ENCODE peak calls at places on chromosomes 6 and 20, in nine cellular contexts. T is Peyer's patch; G is HepG2; I is CD8-positive, alpha-beta memory T cell; J is naive thymus-derived CD4-positive, alpha-beta T cell; W is aorta; O is SJSA1; D is MM.1S; X is body of pancreas. H is an unnamed sample. For H3K27me3, the result is how much of the 10 kb centered on the place peaks cover.

GRCh38 chr6:113600556-113601339 is 256.4 kb upstream of the MARCKS start:
- DNase-seq in O (no peak), J (no peak), D (no peak), I (no peak), T (no peak), W (no peak), X (no peak), G (no peak), H (no peak)

GRCh38 chr6:52371656-52372151 is 9.8 kb downstream of the PAQR8 start:
- DNase-seq in T (no peak), I (no peak), D (no peak), O (no peak), X (no peak), G (peak), W (no peak), J (no peak), H (no peak)

GRCh38 chr6:72857791-72858190 is 235.9 kb downstream of the KCNQ5 start:
- DNase-seq in T (no peak), X (no peak), W (no peak), J (no peak), O (no peak), I (no peak), D (no peak), G (no peak), H (no peak)

GRCh38 chr20:59305898-59306640 is 5.7 kb downstream of the EDN3 start:
- DNase-seq in G (no peak), X (no peak), T (peak), I (no peak), D (no peak), W (no peak), O (no peak), J (no peak), H (no peak)

GRCh38 chr20:576156-576555 is 32.6 kb upstream of the CSNK2A1 start:
- DNase-seq in T (no peak), O (no peak), W (no peak), G (no peak), D (no peak), X (no peak), I (no peak), J (no peak), H (no peak)

GRCh38 chr20:49821381-49821780 is 8.8 kb downstream of the SLC9A8 start:
- DNase-seq in D (no peak), O (no peak), T (no peak), G (no peak), J (no peak), I (no peak), W (no peak), X (no peak), H (no peak)

GRCh38 chr6:109241199-109241598 is 141.1 kb downstream of the CD164 start:
- DNase-seq in G (no peak), X (no peak), W (no peak), I (no peak), D (no peak), J (no peak), T (no peak), O (no peak), H (no peak)

GRCh38 chr20:50271674-50272412 is 81.2 kb downstream of the CEBPB start:
- DNase-seq in X (no peak), G (no peak), I (no peak), O (no peak), D (no peak), T (no peak), W (no peak), J (no peak), H (no peak)

GRCh38 chr20:7090753-7091310 is 323.3 kb downstream of the BMP2 start:
- DNase-seq in W (no peak), G (no peak), O (no peak), I (no peak), D (no peak), X (no peak), T (no peak), J (no peak), H (no peak)

GRCh38 chr6:148358196-148358785 is 15.7 kb downstream of the SASH1 start:
- DNase-seq in I (no peak), T (no peak), O (no peak), X (peak), W (no peak), D (no peak), G (no peak), J (no peak), H (no peak)

GRCh38 chr6:109458774-109459531 is 3.4 kb upstream of the MICAL1 start:
- DNase-seq in G (no peak), J (peak), X (no peak), W (no peak), D (peak), I (peak), T (no peak), O (no peak), H (peak)

GRCh38 chr6:110560239-110561015 is 84.0 kb upstream of the SLC22A16 start:
- DNase-seq in W (no peak), D (peak), T (no peak), I (no peak), J (peak), G (no peak), X (no peak), O (no peak), H (no peak)

GRCh38 chr6:158051968-158052367 is 70.3 kb downstream of the SYNJ2 start:
- DNase-seq in O (no peak), I (no peak), J (no peak), T (no peak), G (no peak), D (no peak), W (no peak), X (no peak), H (no peak)

GRCh38 chr6:71299541-71300470 is 11.2 kb downstream of the OGFRL1 start:
- DNase-seq in G (no peak), T (no peak), D (no peak), I (no peak), O (no peak), W (no peak), J (no peak), X (no peak), H (no peak)

GRCh38 chr20:5674176-5674660 is 76.0 kb upstream of the SHLD1 start:
- DNase-seq in X (no peak), D (peak), T (no peak), O (no peak), J (no peak), I (no peak), G (peak), W (no peak), H (no peak)

GRCh38 chr6:88161921-88162320 is 4.2 kb downstream of the CNR1 start:
- DNase-seq in X (no peak), I (no peak), O (no peak), J (no peak), W (no peak), G (no peak), T (no peak), D (no peak), H (no peak)

GRCh38 chr6:110226261-110226660 is 46.0 kb downstream of the CDC40 start:
- DNase-seq in J (no peak), O (no peak), T (no peak), X (no peak), W (no peak), D (no peak), G (no peak), I (no peak), H (no peak)

GRCh38 chr6:53673138-53673801 is 7.7 kb upstream of the KLHL31 start:
- DNase-seq in I (no peak), W (no peak), G (peak), J (no peak), X (peak), T (no peak), O (peak), D (no peak), H (no peak)

GRCh38 chr6:72078096-72078495 is 191.7 kb downstream of the RIMS1 start:
- DNase-seq in D (no peak), J (no peak), O (no peak), T (no peak), W (no peak), G (no peak), I (no peak), X (no peak), H (no peak)

GRCh38 chr20:64041781-64042771 is 6.1 kb downstream of the C20orf204 start:
- DNase-seq in T (no peak), I (no peak), X (no peak), O (no peak), W (no peak), J (no peak), G (no peak), D (no peak), H (no peak)
- H3K27me3 ChIP-seq in T (under half), I (under half), X (under half), O (under half), W (under half), J (under half), G (under half), D (half or more), H (under half)

DNA sequence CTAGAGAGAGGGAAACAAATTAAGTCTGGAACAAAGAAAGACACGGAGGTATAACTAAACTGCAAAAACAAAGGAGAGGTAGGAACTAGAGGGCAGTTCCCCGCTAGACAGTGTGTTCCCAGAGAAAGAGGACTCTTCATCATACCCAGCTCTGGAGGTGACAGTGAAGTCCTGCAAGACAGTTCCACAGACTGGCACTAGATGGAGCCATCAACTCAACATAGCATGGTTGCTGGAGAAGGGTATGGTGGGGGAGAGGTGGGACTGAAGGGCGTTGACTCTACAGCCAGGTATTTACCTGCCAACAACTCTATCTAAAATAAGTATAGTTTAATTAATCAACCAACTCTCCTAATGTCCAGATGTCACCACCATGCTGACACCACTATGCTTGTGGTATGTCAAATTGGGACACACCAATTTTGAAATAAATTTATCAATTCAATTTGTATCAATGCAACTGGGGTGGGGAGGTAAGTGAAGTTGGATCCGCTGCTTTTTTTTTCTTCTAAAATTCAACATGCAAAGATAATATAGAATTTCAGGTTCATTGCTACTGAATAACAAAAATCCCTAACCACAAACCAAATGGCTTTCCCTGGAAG is 9.7 kb downstream of the BACH2 start:
- DNase-seq in G (peak), W (no peak), T (no peak), X (no peak), I (peak), D (peak), O (no peak), J (peak), H (no peak)
- H3K4me3 ChIP-seq in G (no peak), W (no peak), T (no peak), X (no peak), I (peak), D (peak), O (no peak), J (peak), H (no peak)

DNA sequence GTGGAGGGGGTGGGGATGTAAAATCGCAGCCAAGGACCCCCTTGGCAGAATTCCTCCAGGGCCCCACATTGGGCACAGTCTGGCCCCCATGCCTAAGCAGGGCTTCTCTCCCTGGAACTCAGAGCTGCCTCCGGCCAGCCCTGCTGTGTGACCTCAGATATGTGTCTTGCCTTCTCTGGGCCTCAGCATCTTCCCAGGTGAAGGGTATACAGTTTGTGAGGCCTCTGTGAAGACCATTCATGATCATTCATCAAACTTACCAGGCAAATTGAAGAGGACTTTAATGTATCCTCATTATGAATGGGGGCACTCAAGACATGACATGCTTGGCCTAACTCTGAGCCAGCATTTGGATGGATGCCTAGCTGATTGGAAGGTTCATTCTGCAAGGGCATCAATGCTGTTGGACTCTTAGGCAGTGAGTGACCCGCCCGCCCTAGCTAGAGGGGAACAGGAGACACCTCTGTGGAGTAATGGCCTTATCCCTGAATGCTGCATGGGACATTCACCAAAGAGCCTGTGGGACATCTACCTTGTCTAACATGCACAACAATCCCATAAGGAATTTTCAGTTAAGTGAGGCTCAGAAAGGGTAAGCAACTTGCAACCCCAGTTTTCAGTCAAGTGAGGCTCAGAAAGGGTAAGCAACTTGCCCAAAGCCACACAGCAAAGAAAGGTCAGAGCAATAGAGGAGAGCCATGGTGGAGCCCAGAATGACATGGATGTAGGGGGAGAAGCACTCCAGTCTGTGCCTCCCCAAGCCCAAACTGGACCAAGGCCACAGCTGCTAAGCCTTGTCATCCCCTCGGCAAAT is 533 bp downstream of the CCN5 start:
- DNase-seq in O (no peak), G (no peak), T (peak), X (no peak), J (no peak), D (no peak), I (no peak), W (no peak), H (no peak)
- H3K27ac ChIP-seq in O (no peak), G (no peak), T (no peak), X (no peak), J (no peak), D (no peak), I (no peak), W (peak), H (no peak)

DNA sequence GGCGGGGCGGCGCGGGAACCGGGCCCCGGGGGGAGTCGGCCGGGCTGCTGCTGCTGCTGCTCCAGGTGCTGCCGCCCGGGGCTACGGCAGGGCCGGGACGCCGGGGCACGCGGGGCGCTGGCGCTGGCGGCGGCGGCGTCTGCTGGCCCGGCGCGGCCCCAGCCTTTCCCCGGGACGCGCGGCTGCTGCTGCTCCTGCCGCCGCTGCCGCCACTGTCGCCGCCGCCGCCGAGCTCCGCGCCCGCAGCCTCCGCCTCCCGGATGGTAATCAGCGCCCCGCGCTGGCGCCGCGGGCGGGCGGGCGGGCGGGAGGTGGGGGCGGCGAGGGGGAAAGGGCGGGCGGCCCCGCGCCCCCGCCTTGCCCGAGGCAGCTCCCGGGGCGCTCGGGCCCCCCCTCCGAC is 306 bp downstream of the EBF4 start:
- DNase-seq in W (peak), D (no peak), X (peak), O (peak), J (peak), G (no peak), I (no peak), T (no peak), H (no peak)
- H3K27me3 ChIP-seq in W (under half), D (under half), X (under half), O (under half), J (under half), G (half or more), I (under half), T (under half), H (under half)

GRCh38 chr20:41334036-41334435 is 6.6 kb upstream of the LPIN3 start:
- DNase-seq in O (no peak), I (no peak), D (no peak), W (no peak), J (no peak), T (no peak), X (no peak), G (no peak), H (no peak)
- H3K4me3 ChIP-seq in O (no peak), I (no peak), D (no peak), W (no peak), J (no peak), T (no peak), X (no peak), G (no peak), H (no peak)

DNA sequence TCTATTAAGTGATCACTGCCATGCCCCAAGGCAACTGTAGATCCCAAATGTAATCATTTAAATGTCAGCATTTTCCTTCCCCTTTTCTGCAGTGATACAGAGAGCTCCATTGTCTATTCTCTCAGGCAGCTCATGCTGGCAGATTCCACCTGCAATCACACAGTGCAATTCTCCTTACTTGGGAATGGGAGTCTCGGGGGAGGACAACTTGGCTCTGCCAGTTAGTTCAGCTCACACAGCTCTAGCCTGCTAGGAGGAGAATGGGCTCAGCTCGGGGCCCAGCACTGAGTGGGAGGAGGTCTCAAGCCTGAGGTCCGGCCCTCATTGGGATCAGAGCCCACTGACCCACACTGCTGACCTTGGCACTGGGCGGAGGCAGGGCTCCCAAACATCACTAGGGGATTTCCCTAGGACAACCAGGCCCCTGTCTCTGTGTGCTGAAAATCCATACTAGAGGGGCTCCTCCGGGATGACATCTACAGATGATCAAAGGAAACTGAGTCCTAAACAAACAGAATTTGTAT is 109.2 kb upstream of the ASF1A start:
- DNase-seq in D (no peak), W (no peak), X (no peak), I (no peak), G (peak), J (no peak), O (no peak), T (no peak), H (no peak)
- H3K27ac ChIP-seq in D (no peak), W (no peak), X (no peak), I (no peak), G (no peak), J (no peak), O (no peak), T (peak), H (no peak)

GRCh38 chr6:25329156-25329555 is 50.0 kb downstream of the CARMIL1 start:
- DNase-seq in J (no peak), X (no peak), W (no peak), G (no peak), D (no peak), O (no peak), T (no peak), I (no peak), H (no peak)

GRCh38 chr6:25324076-25324762 is 45.0 kb downstream of the CARMIL1 start:
- DNase-seq in X (no peak), J (no peak), T (no peak), D (no peak), G (no peak), W (no peak), O (no peak), I (no peak), H (no peak)

GRCh38 chr6:25329982-25330381 is 50.8 kb downstream of the CARMIL1 start:
- DNase-seq in X (no peak), D (no peak), I (no peak), O (no peak), T (no peak), G (no peak), J (no peak), W (no peak), H (no peak)

GRCh38 chr6:25327372-25327771 is 48.2 kb downstream of the CARMIL1 start:
- DNase-seq in T (no peak), W (no peak), G (no peak), X (no peak), O (no peak), J (no peak), I (no peak), D (no peak), H (no peak)

GRCh38 chr6:25326958-25327357 is 47.8 kb downstream of the CARMIL1 start:
- DNase-seq in W (no peak), D (no peak), I (no peak), J (no peak), T (no peak), X (no peak), G (no peak), O (no peak), H (no peak)
- H3K27me3 ChIP-seq in W (under half), D (under half), I (under half), J (under half), T (under half), X (under half), G (under half), O (under half), H (under half)

GRCh38 chr6:22468566-22468965 is 100.8 kb upstream of the HDGFL1 start:
- DNase-seq in D (no peak), G (no peak), T (no peak), X (no peak), I (no peak), O (no peak), W (no peak), J (no peak), H (no peak)
- H3K4me3 ChIP-seq in D (no peak), G (no peak), T (no peak), X (no peak), I (no peak), O (no peak), W (no peak), J (no peak), H (no peak)

DNA sequence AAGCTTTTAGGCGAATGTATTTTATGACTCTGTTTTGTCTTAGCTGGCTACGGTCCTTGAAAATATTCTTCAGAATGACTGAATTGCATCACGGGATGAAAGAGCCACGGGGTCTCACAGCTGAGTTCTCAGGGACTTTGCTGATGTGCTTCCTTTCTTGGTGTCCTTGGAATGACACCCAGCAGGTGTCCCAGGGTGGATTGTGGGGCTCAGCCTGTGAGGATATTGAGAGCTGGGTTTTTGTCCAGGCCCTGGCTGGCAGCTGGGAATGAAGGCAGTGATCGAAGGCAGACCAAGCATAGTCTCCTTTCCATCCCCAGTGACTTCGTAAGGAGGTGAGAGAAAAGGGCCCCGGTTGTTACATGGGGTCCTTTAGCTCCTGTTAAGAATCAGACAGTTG is 18.8 kb upstream of the MAPK13 start:
- DNase-seq in T (no peak), W (no peak), I (no peak), G (no peak), O (no peak), J (no peak), D (no peak), X (no peak), H (no peak)
- H3K27ac ChIP-seq in T (no peak), W (no peak), I (no peak), G (no peak), O (no peak), J (no peak), D (no peak), X (no peak), H (no peak)

H was measured in effector memory CD4-positive, alpha-beta T cell.